ENCODE peak calls at places on chromosome 9, in ten cellular contexts. I, J, R, C, F, Y, Q, A, Z and T are unnamed samples.

GRCh38 chr9:108053555-108054061 is 564.0 kb upstream of the KLF4 start:
- DNase-seq in I (peak; percentile 54), J (no peak), R (peak; percentile 87), C (no peak), F (peak; percentile 73), Y (no peak), Q (no peak), A (peak; percentile 45), Z (peak; percentile 93), T (peak; percentile 56)

GRCh38 chr9:13860019-13860418 is 453.9 kb downstream of the NFIB start:
- DNase-seq in I (no peak), J (no peak), R (no peak), C (no peak), F (no peak), Y (no peak), Q (no peak), A (no peak), Z (no peak), T (no peak)

GRCh38 chr9:32524558-32525461 is 1.2 kb downstream of the RIGI start:
- DNase-seq in I (peak; percentile 24), J (no peak), R (peak; percentile 23), C (no peak), F (peak; percentile 71), Y (no peak), Q (peak; percentile 58), A (peak; percentile 93), Z (no peak), T (no peak)

GRCh38 chr9:77946969-77947368 is 84.6 kb downstream of the GNAQ start:
- DNase-seq in I (no peak), J (no peak), R (peak; percentile 23), C (no peak), F (peak; percentile 48), Y (no peak), Q (no peak), A (no peak), Z (peak; percentile 65), T (peak; percentile 53)

GRCh38 chr9:89605181-89606048 is 603 bp downstream of the GADD45G start:
- DNase-seq in I (peak; percentile 62), J (peak; percentile 72), R (peak; percentile 72), C (no peak), F (peak; percentile 57), Y (no peak), Q (peak; percentile 94), A (peak; percentile 77), Z (peak; percentile 88), T (peak; percentile 82)

GRCh38 chr9:92640398-92641091 is 29.4 kb downstream of the IPPK start:
- DNase-seq in I (no peak), J (no peak), R (no peak), C (no peak), F (peak; percentile 10), Y (no peak), Q (no peak), A (no peak), Z (no peak), T (peak; percentile 37)

GRCh38 chr9:107999011-107999410 is 509.4 kb upstream of the KLF4 start:
- DNase-seq in I (peak; percentile 35), J (no peak), R (no peak), C (no peak), F (no peak), Y (peak; percentile 16), Q (no peak), A (peak; percentile 98), Z (no peak), T (no peak)

GRCh38 chr9:17719053-17719452 is 140.2 kb downstream of the SH3GL2 start:
- DNase-seq in I (no peak), J (no peak), R (no peak), C (no peak), F (no peak), Y (no peak), Q (no peak), A (no peak), Z (no peak), T (no peak)

DNA sequence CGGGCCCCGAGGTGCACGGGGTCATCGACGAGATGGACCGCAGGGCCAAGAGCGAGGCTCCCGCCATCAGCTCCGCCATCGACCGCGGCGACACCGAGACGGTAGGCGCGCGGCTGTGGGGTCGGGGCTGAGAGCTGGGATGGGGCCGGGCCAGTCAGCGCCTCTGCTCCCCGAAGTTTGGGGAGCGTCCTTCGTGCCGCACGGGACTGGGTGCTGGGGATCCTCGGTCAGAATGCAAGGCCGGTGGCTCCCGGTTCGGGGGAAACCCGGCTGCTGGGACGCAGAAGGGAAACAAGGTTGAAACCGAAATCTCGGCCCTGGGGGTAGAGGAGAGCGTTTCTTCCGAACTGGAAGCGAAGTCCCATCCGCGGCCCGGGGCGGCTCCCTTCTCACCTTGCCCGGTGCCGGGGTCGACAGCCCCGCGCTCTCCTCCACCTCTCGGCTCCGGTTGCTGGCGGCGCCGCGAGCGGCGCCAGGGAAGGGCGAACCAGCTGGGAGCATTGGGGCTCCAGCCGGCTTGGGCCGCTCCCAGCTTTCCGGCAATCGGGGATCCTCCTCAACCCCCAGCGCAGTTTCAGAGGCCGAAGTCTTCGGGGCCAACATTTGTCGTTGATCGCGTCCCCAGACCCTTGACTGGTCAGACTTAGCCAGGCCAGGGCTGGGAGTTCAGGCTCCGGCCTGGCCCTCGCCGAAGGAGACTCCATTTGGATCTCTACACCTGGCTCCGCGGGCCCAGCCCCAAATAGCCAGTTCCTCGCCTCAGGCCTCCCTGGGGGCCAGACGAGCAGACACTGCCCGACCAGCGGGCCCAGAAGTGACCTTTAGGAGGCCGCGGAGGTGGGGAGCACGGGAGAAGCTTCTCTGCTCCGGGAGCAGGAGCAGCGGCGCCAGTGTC is 1.0 kb downstream of the LHX2 start:
- DNase-seq in I (peak; percentile 55), J (no peak), R (no peak), C (no peak), F (no peak), Y (no peak), Q (no peak), A (peak; percentile 43), Z (no peak), T (no peak)
- H3K27me3 ChIP-seq in I (peaks cover 100% of the 10 kb centered on the region), J (peaks cover 95% of the 10 kb centered on the region), R (peaks cover 87% of the 10 kb centered on the region), C (peaks cover 62% of the 10 kb centered on the region), F (peaks cover 90% of the 10 kb centered on the region), Y (peaks cover 92% of the 10 kb centered on the region), Q (peaks cover 100% of the 10 kb centered on the region), A (peaks cover 84% of the 10 kb centered on the region), Z (no peaks in the 10 kb centered on the region), T (peaks cover 100% of the 10 kb centered on the region)

DNA sequence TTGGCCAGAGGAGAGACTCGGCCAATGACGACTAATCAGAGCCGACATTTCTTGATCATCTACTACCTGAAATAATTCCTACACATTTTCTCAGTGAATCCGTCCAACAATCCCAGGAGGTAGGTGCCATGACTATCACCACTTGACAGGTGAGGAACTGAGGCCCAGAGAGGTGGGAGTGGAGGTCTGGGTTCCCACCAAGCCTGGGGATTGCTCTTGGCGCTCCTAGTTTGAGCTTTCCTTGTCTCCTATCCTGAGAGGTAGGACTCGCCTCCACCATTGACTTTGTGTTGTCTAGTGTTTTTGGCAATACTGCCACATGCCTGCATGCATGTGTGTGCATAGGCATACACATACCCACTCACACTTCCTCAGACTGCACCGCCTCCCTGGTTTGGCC is 6.3 kb upstream of the NTNG2 start:
- DNase-seq in I (no peak), J (no peak), R (no peak), C (no peak), F (no peak), Y (no peak), Q (peak; percentile 2), A (no peak), Z (no peak), T (no peak)
- H3K27me3 ChIP-seq in I (peaks cover 60% of the 10 kb centered on the region), J (peaks cover 10% of the 10 kb centered on the region), R (peaks cover 16% of the 10 kb centered on the region), C (no peaks in the 10 kb centered on the region), F (no peaks in the 10 kb centered on the region), Y (peaks cover 5% of the 10 kb centered on the region), Q (peaks cover 82% of the 10 kb centered on the region), A (peaks cover 4% of the 10 kb centered on the region), Z (no peaks in the 10 kb centered on the region), T (peaks cover 41% of the 10 kb centered on the region)

DNA sequence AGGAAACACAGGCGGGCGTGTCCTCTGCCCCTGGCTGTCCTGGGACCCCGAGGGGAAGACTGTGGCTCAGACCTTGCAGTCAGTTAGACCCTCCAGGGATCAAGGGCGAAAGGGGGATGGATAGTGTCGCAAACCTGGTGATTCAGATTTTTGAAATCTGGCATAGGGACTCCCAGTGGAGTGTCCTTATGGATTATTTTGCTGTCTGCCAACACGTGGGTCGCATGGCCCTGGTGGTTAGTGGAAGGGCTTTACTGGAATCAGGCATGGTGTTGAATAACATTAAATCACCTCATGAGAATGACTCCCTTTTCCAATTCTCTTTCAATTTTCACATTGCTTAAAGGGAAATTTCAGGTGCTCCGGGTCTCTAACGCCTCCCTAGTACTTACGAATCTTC is 35.0 kb upstream of the NTNG2 start:
- DNase-seq in I (no peak), J (no peak), R (no peak), C (no peak), F (no peak), Y (no peak), Q (no peak), A (no peak), Z (no peak), T (no peak)
- H3K27me3 ChIP-seq in I (peaks cover 33% of the 10 kb centered on the region), J (peaks cover 27% of the 10 kb centered on the region), R (peaks cover 52% of the 10 kb centered on the region), C (peaks cover 6% of the 10 kb centered on the region), F (peaks cover 2% of the 10 kb centered on the region), Y (no peaks in the 10 kb centered on the region), Q (peaks cover 74% of the 10 kb centered on the region), A (no peaks in the 10 kb centered on the region), Z (no peaks in the 10 kb centered on the region), T (peaks cover 45% of the 10 kb centered on the region)

GRCh38 chr9:130672466-130672865 is 8.1 kb downstream of the PRDM12 start:
- DNase-seq in I (no peak), J (peak; percentile 41), R (no peak), C (no peak), F (no peak), Y (no peak), Q (no peak), A (no peak), Z (no peak), T (no peak)
- H3K27me3 ChIP-seq in I (peaks cover 67% of the 10 kb centered on the region), J (peaks cover under 1% of the 10 kb centered on the region), R (peaks cover 6% of the 10 kb centered on the region), C (peaks cover 4% of the 10 kb centered on the region), F (no peaks in the 10 kb centered on the region), Y (peaks cover 16% of the 10 kb centered on the region), Q (peaks cover 21% of the 10 kb centered on the region), A (peaks cover 10% of the 10 kb centered on the region), Z (no peaks in the 10 kb centered on the region), T (peaks cover 12% of the 10 kb centered on the region)

DNA sequence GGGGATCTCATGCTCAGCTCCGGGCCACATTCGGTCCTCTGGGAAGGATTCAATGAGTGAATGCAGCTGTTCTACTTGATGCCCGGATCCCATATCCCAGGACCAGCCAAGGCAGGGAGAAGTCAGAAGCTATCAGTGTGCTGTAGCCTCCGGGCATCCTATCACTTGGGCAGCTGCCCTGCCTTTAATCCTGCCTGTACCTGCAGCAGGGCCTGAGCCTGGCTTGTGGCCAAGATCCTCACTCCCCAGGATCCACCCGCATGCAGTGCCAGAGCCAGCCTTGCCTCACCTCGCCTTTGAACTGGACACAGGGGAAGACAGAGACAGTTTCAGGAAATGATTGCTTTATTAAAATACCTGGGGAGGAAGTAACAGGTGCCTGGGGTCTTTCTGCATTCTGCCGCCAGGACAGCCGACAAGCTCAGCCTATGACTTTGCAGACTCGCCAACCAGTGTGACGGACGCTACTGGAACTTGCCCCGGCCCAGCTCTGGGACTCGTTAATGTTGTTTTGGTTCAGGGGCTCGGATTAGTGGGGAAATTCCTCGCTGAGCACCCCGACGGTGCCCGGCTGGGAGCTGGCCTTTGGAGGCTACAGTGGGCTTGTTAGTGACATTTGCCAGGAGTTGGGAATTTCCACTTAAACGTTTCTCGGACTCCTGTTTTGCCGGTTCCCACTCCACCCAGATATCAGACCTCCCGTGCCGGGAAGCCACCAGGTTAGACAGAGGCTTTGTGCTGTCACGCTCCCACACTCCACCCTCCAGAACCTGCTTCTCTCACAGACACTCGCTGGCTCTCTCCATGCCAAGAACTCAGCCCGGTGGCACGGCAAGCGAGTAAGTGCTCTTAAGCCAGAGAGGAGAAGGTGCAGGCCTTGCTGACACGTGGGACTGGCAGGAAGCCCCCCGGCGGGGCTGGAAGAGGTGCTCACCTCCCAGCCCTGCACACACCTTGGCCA is 721 bp downstream of the PTGES start:
- DNase-seq in I (no peak), J (peak; percentile 71), R (no peak), C (no peak), F (peak; percentile 80), Y (no peak), Q (no peak), A (no peak), Z (peak; percentile 68), T (peak; percentile 63)
- H3K27me3 ChIP-seq in I (no peaks in the 10 kb centered on the region), J (no peaks in the 10 kb centered on the region), R (no peaks in the 10 kb centered on the region), C (no peaks in the 10 kb centered on the region), F (no peaks in the 10 kb centered on the region), Y (no peaks in the 10 kb centered on the region), Q (peaks cover 30% of the 10 kb centered on the region), A (no peaks in the 10 kb centered on the region), Z (no peaks in the 10 kb centered on the region), T (peaks cover 7% of the 10 kb centered on the region)